ENCODE peak calls at places on chromosome 13, in seven cellular contexts. Z is SK-N-SH, Y is H1, E is HCT116, Q is K562, N is HepG2, A is GM12878. X is an unnamed sample.

GRCh38 chr13:85108356-85108755 is 690.9 kb downstream of the SLITRK6 start:
- DNase-seq in Z (no peak), N (no peak), Q (no peak), E (no peak), A (no peak), Y (no peak), X (no peak)

GRCh38 chr13:51435002-51435578 is 17.7 kb downstream of the INTS6 start:
- DNase-seq in Y (no peak), Q (no peak), Z (peak), A (no peak), E (no peak), N (no peak), X (no peak)

GRCh38 chr13:104875008-104875762 is 1660.3 kb downstream of the EFNB2 start:
- DNase-seq in A (no peak), N (no peak), Q (no peak), Y (no peak), Z (no peak), E (no peak), X (no peak)

GRCh38 chr13:98994080-98994479 is 16.2 kb upstream of the DOCK9 start:
- DNase-seq in Y (no peak), A (no peak), N (no peak), Q (no peak), Z (no peak), E (no peak), X (no peak)

GRCh38 chr13:96229356-96229755 is 139.4 kb downstream of the HS6ST3 start:
- DNase-seq in E (peak), Y (peak), A (no peak), Q (peak), N (peak), Z (peak), X (no peak)

GRCh38 chr13:111939285-111940278 is 127.4 kb upstream of the SOX1 start:
- DNase-seq in N (no peak), Z (no peak), Q (no peak), E (no peak), Y (no peak), A (no peak), X (no peak)

GRCh38 chr13:49436890-49437289 is 7.0 kb downstream of the CAB39L start:
- DNase-seq in Z (no peak), N (no peak), Q (no peak), A (no peak), Y (no peak), E (no peak), X (peak)

GRCh38 chr13:84973661-84974060 is 825.6 kb downstream of the SLITRK6 start:
- DNase-seq in A (no peak), E (no peak), N (no peak), Y (no peak), Q (no peak), Z (no peak), X (no peak)

GRCh38 chr13:30873519-30873918 is 32.6 kb upstream of the MEDAG start:
- DNase-seq in Q (no peak), Y (no peak), A (no peak), E (no peak), N (no peak), Z (no peak), X (no peak)

GRCh38 chr13:65725001-65725400 is 1505.1 kb downstream of the PCDH9 start:
- DNase-seq in Z (no peak), E (no peak), Q (peak), A (no peak), Y (no peak), N (no peak), X (no peak)

GRCh38 chr13:43484432-43485225 is 302.1 kb downstream of the ENOX1 start:
- DNase-seq in Z (no peak), E (no peak), N (no peak), Y (no peak), A (no peak), Q (no peak), X (no peak)

GRCh38 chr13:102317593-102317992 is 84.3 kb downstream of the FGF14 start:
- DNase-seq in E (no peak), Y (no peak), Z (peak), N (no peak), A (no peak), Q (no peak), X (no peak)

GRCh38 chr13:114096031-114096485 is 36.4 kb downstream of the RASA3 start:
- DNase-seq in Z (no peak), E (no peak), Y (no peak), N (no peak), Q (no peak), A (no peak), X (no peak)

GRCh38 chr13:50512602-50513527 is 330.6 kb downstream of the DLEU7 start:
- DNase-seq in Z (no peak), Y (no peak), E (no peak), Q (peak), A (no peak), N (peak), X (no peak)

GRCh38 chr13:52024481-52024880 is at the start of gene UTP14C:
- DNase-seq in N (no peak), A (no peak), Z (no peak), E (no peak), Q (no peak), Y (no peak), X (no peak)

GRCh38 chr13:96075953-96076543 is 13.9 kb upstream of the HS6ST3 start:
- DNase-seq in N (peak), A (no peak), Z (peak), Y (no peak), E (no peak), Q (peak), X (peak)

GRCh38 chr13:110106726-110107125 is 200.2 kb downstream of the COL4A1 start:
- DNase-seq in A (no peak), E (no peak), Z (no peak), Q (no peak), Y (no peak), N (no peak), X (no peak)

GRCh38 chr13:33799950-33800592 is 17.9 kb upstream of the RFC3 start:
- DNase-seq in A (no peak), E (peak), N (peak), Z (peak), Y (no peak), Q (no peak), X (no peak)

GRCh38 chr13:37481005-37481857 is 117.3 kb downstream of the POSTN start:
- DNase-seq in A (no peak), Y (no peak), N (no peak), E (no peak), Z (no peak), Q (no peak), X (no peak)

GRCh38 chr13:40792284-40793051 is 3.1 kb downstream of the SLC25A15 start:
- DNase-seq in Q (no peak), Y (no peak), E (no peak), A (no peak), N (no peak), Z (no peak), X (no peak)

GRCh38 chr13:54449922-54450321 is 1421.3 kb downstream of the OLFM4 start:
- DNase-seq in E (no peak), Y (no peak), A (no peak), Z (peak), Q (no peak), N (no peak), X (no peak)

GRCh38 chr13:42991892-42992584 is at the start of gene EPSTI1:
- DNase-seq in N (no peak), Q (peak), E (no peak), Z (no peak), Y (no peak), A (no peak), X (peak)

GRCh38 chr13:48158915-48159314 is 64.0 kb upstream of the MED4 start:
- DNase-seq in Q (no peak), Z (no peak), N (no peak), A (no peak), Y (no peak), E (no peak), X (peak)

GRCh38 chr13:48160879-48161278 is 66.0 kb upstream of the MED4 start:
- DNase-seq in A (no peak), Y (no peak), E (no peak), Q (peak), N (no peak), Z (no peak), X (no peak)

GRCh38 chr13:48158290-48158689 is 63.4 kb upstream of the MED4 start:
- DNase-seq in Z (no peak), Y (no peak), E (no peak), Q (no peak), A (peak), N (no peak), X (no peak)

GRCh38 chr13:48161530-48162179 is 66.8 kb upstream of the MED4 start:
- DNase-seq in Z (no peak), Q (peak), Y (no peak), N (no peak), A (no peak), E (no peak), X (no peak)

DNA sequence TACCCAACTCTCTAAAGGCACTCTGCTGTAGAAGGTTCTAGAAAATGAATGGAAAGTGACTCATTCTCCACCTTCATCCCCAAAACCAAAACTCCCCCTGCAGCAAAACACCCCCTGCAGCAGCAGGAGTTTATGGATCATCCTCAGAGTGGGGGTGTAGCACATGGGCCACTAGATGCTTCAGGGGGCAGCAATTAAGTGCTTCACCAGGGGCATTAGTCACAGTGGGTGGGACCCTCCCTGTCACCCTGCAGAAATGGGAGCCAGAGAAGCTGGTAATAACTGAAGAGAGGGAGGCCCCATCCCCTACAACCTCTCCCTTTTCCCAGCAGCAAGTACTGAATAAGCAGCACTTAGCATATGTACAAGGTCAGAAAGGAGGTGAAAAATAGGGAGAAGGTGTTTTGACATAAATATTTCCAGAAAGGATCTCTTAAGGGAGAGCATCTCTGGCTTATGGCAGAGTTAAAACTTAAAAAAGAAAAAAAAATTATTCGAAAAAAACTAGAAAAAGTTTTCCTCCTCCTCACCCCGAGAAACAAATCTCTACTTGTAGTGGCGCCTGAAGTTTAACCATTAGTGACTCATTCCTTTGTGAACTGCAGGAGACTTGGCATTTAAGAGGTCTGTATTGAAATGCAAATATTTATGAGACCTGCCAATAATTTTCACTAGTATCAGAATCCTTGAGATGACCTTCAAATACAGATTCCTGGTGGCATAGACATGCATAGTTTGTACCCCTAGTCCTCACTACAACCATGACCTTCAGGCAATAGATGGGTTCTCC is 64.7 kb upstream of the MED4 start:
- DNase-seq in E (no peak), Q (no peak), Y (peak), N (no peak), A (no peak), Z (no peak), X (no peak)
- TF ChIP-seq JUND in E (no peak), Q (no peak), Y (peak), N (no peak), A (no peak), Z (no peak), X (no peak)

GRCh38 chr13:45826741-45827140 is 24.8 kb downstream of the SIAH3 start:
- DNase-seq in A (peak), Z (no peak), N (no peak), Q (no peak), E (no peak), Y (no peak), X (no peak)
- TF ChIP-seq JUND in A (no peak), Z (no peak), N (no peak), Q (no peak), E (no peak), Y (no peak), X (no peak)

DNA sequence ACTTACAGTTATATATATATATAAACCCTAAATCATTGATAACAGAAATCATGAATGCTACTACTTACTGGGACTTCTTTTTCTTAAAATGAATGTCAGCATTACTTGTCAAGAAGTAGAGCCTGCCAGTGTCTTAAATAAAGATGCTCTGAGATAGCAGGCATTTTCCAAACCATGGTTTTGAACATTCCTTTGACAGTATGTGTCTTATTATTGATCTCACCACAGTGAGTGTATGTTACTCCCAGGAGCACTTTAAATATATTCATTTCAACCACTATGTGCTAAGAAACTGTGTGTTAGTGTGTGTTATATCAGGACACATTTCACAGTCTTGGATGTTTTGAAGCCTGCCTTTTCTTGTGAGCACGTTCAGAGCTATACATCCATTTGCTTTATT is 28.2 kb downstream of the TNFRSF19 start:
- DNase-seq in N (no peak), Q (no peak), E (no peak), Y (no peak), Z (no peak), A (no peak), X (no peak)
- TF ChIP-seq JUND in N (no peak), Q (no peak), E (no peak), Y (no peak), Z (no peak), A (no peak), X (no peak)

GRCh38 chr13:73228546-73228945 is 169.7 kb downstream of the KLF5 start:
- DNase-seq in Q (no peak), A (no peak), N (no peak), E (no peak), Z (no peak), Y (no peak), X (no peak)
- TF ChIP-seq JUND in Q (no peak), A (no peak), N (no peak), E (no peak), Z (no peak), Y (no peak), X (no peak)